ENCODE peak calls at places on chromosomes 5 and 9, in eight cellular contexts. B is tibial artery, W is bronchial epithelial cell, O is A549, Y is body of pancreas, U is WERI-Rb-1, S is uterus, D is astrocyte of the spinal cord. N is an unnamed sample.

GRCh38 chr5:58090704-58091103 is 369.2 kb downstream of the PLK2 start:
- DNase-seq in B (no peak), U (no peak), O (no peak), S (no peak), D (no peak), W (no peak), Y (no peak), N (no peak)

GRCh38 chr9:91180930-91181268 is 180.8 kb downstream of the AUH start:
- DNase-seq in D (no peak), O (no peak), W (no peak), Y (no peak), B (no peak), S (no peak), U (no peak), N (no peak)

GRCh38 chr9:99154356-99154755 is 49.4 kb downstream of the TGFBR1 start:
- DNase-seq in W (no peak), O (no peak), B (no peak), D (no peak), Y (no peak), S (no peak), U (no peak), N (no peak)

GRCh38 chr9:88722753-88723152 is 187.8 kb downstream of the NXNL2 start:
- DNase-seq in S (no peak), W (peak), B (no peak), O (peak), Y (no peak), D (peak), U (no peak), N (no peak)

GRCh38 chr5:95726811-95727763 is 4.0 kb upstream of the RHOBTB3 start:
- DNase-seq in O (no peak), U (no peak), D (no peak), S (no peak), Y (no peak), B (no peak), W (no peak), N (no peak)

GRCh38 chr5:53323943-53324642 is 156.3 kb upstream of the FST start:
- DNase-seq in D (no peak), U (no peak), B (no peak), Y (no peak), W (peak), O (no peak), S (no peak), N (no peak)

GRCh38 chr5:112616812-112617547 is 120.7 kb upstream of the APC start:
- DNase-seq in Y (peak), D (no peak), W (no peak), B (no peak), O (no peak), U (no peak), S (no peak), N (no peak)

GRCh38 chr9:80157561-80157983 is 585.8 kb downstream of the TLE4 start:
- DNase-seq in O (no peak), U (no peak), W (no peak), S (no peak), B (no peak), D (peak), Y (no peak), N (no peak)

GRCh38 chr5:124912653-124913328 is 166.4 kb upstream of the ZNF608 start:
- DNase-seq in U (no peak), O (no peak), Y (no peak), B (no peak), S (no peak), D (no peak), W (no peak), N (no peak)

GRCh38 chr9:130794923-130795495 is 40.0 kb upstream of the ABL1 start:
- DNase-seq in B (no peak), U (no peak), W (no peak), O (no peak), Y (no peak), S (no peak), D (no peak), N (no peak)

GRCh38 chr5:132296412-132297001 is 2.3 kb downstream of the SLC22A4 start:
- DNase-seq in W (no peak), O (no peak), Y (no peak), D (peak), B (no peak), U (no peak), S (no peak), N (no peak)

GRCh38 chr9:72477862-72478564 is 43.4 kb upstream of the TMC1 start:
- DNase-seq in S (no peak), D (peak), W (peak), O (peak), Y (peak), B (no peak), U (no peak), N (peak)

GRCh38 chr9:34989946-34990635 is 546 bp downstream of the DNAJB5 start:
- DNase-seq in S (peak), D (peak), B (peak), U (peak), Y (peak), W (peak), O (no peak), N (no peak)

GRCh38 chr9:77751341-77752091 is 103.4 kb upstream of the GNA14 start:
- DNase-seq in D (peak), O (peak), U (peak), W (peak), S (peak), Y (no peak), B (no peak), N (peak)

GRCh38 chr5:142551242-142552067 is 134.4 kb downstream of the FGF1 start:
- DNase-seq in U (peak), D (no peak), S (no peak), O (no peak), B (peak), W (no peak), Y (no peak), N (no peak)

GRCh38 chr5:16593013-16593412 is 23.8 kb downstream of the RETREG1 start:
- DNase-seq in U (no peak), S (no peak), Y (no peak), O (no peak), D (peak), B (no peak), W (no peak), N (peak)

GRCh38 chr9:114176601-114177295 is 21.4 kb downstream of the COL27A1 start:
- DNase-seq in W (no peak), U (peak), B (no peak), S (no peak), Y (peak), D (no peak), O (no peak), N (no peak)

GRCh38 chr9:34590376-34591090 is 1.0 kb upstream of the CNTFR start:
- DNase-seq in D (no peak), S (peak), Y (peak), B (peak), U (peak), W (no peak), O (no peak), N (no peak)

GRCh38 chr9:120542701-120543490 is 37.1 kb downstream of the CDK5RAP2 start:
- DNase-seq in U (no peak), Y (no peak), O (no peak), B (no peak), S (no peak), W (no peak), D (no peak), N (no peak)

GRCh38 chr9:7844283-7844682 is 44.7 kb upstream of the DMAC1 start:
- DNase-seq in U (peak), S (no peak), B (no peak), O (peak), Y (no peak), D (peak), W (peak), N (peak)

DNA sequence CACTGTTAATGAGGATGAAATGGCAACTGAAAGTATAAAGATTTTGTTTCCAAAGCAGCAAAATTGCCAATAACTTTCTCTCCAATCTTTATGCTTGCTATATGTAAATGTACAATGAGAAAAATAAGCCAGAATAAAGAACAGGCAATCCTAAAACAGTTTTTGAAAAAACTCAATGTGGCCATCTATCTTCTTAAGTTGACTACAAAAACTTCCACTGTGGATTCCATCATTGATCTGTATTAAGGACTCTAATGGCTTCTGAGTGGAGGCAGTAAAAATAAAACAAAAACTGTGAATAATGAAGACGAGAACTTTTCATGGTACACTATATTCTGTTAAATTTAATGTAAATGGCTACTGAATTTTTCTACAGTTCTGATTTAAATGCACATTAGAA is 382.9 kb downstream of the TMEM232 start:
- DNase-seq in D (no peak), B (no peak), S (no peak), O (no peak), U (no peak), Y (no peak), W (no peak), N (no peak)
- TF ChIP-seq CTCF in D (no peak), B (no peak), S (no peak), O (no peak), U (no peak), Y (no peak), W (no peak), N (no peak)

GRCh38 chr5:37836173-37837100 is 3.4 kb downstream of the GDNF start:
- DNase-seq in D (peak), W (no peak), U (no peak), Y (no peak), B (no peak), O (no peak), S (no peak), N (no peak)
- H3K4me3 ChIP-seq in D (peak), W (peak), U (peak), Y (no peak), B (peak), O (peak), S (peak), N (peak)

DNA sequence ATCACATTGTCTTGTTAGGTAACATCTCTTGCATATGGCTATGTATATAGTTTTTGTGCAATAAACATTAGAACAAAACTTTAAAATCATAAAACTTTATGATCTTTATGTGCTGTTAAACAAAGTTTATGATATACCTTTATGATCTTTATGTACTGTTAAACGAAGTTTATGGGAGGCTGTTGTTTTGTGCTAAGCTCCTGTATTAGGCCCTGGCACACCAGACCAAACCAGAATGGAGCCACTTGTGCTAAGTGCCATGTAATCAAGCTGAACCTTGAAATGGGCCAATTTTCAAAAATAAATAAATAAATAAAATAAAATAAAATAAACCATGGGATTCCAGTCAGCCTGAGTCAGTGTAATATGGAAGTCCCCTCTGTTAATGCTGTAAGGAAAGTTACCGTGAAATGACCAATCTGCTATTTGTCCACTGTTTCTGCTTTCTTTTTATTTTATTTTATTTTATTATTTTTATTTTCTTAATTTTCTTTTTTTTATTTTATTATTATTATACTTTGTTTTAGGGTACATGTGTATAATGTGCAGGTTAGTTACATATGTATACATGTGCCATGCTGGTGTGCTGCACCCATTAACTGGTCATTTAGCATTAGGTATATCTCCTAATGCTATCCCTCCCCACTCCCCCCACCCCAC is 431.4 kb downstream of the SPATA31D1 start:
- DNase-seq in W (no peak), B (no peak), S (no peak), D (no peak), O (no peak), U (no peak), Y (no peak), N (no peak)
- TF ChIP-seq CTCF in W (no peak), B (no peak), S (no peak), D (no peak), O (no peak), U (no peak), Y (no peak), N (no peak)

GRCh38 chr9:133536080-133536479 is 1.6 kb downstream of the ADAMTSL2 start:
- DNase-seq in B (no peak), D (no peak), S (no peak), Y (no peak), W (no peak), U (no peak), O (no peak), N (no peak)

GRCh38 chr9:133532937-133533668 is 1.4 kb upstream of the ADAMTSL2 start:
- DNase-seq in Y (peak), U (peak), W (peak), D (peak), O (peak), S (peak), B (peak), N (no peak)

GRCh38 chr9:133535285-133535877 is 877 bp downstream of the ADAMTSL2 start:
- DNase-seq in W (no peak), D (no peak), O (no peak), B (no peak), S (no peak), U (no peak), Y (no peak), N (no peak)

GRCh38 chr9:133533878-133534277 is 626 bp upstream of the ADAMTSL2 start:
- DNase-seq in B (no peak), Y (no peak), O (no peak), U (no peak), S (no peak), W (no peak), D (no peak), N (no peak)

DNA sequence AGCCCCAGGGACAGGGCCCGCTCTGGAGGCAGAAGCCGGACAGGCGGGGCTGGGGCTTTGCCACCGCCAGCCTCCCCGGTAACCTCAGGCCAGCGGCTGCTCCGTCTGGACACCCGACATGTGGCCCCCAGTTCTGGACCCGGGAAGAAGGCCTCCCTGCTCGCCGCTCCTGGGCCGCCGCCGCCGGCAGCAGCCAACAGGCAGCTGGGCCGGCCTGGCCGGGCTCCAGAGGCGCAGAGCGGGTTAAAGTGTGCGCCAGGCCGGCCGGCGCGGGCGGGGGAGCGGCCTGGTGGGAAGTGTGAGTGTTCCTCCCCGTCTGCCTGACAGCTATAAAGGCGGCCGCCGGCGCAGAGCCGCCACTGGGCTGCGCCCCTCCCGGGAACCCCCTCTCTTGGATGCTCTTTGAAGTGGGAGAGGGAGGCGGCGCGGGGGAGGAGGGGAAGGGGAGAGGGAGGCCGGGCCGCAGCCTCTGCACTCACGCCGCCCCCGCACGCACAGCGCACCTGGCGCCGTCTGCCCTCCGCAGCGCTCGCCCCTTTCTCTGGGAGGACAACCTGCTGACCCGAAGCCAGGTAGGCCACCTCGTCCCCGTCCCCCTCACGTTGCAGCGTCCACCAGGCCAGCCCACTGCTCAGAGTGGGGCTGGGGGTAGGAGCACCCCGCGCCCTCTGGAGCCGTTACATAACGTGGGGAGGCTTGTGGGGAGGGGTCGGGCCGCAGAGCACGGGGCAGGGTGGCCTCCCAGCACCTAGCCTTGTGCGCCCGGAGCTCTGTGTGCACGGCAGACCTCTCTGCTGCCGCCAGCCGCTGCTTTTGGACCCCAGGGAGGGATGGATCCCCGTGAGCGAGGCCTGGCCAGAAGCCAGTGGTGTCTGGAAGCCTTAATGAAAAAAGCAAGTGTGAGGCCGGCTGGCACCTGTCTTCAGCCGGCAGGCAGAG is at the start of gene ADAMTSL2:
- DNase-seq in B (no peak), D (peak), W (no peak), O (no peak), S (peak), Y (peak), U (no peak), N (no peak)
- H3K4me3 ChIP-seq in B (peak), D (no peak), W (no peak), O (no peak), S (peak), Y (no peak), U (no peak), N (no peak)

GRCh38 chr9:126014726-126015125 is 267.6 kb downstream of the PBX3 start:
- DNase-seq in W (no peak), D (no peak), Y (no peak), S (no peak), O (no peak), B (no peak), U (no peak), N (no peak)

DNA sequence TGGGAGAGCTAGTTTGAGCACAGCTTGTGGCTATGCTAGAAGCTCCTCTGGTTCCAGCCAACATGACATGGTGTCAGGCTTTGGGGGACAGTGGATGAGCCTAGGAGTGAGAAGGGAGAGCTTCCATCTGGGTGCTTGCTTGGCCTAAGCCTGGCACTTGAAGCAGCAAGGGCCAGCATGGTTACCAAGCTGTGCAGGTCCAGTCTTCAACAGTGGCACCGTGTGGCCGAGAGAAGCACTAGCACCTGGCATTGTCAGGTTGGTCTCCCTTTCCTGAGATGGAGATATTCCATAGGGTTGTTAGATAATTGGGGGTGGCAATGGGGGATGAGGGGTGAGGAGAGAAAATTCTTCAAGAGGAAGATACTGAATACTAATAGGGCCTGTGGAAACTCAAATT is 261.9 kb downstream of the PBX3 start:
- DNase-seq in Y (no peak), W (no peak), S (no peak), B (no peak), U (peak), D (no peak), O (peak), N (no peak)
- TF ChIP-seq CTCF in Y (no peak), W (peak), S (no peak), B (no peak), U (peak), D (peak), O (no peak), N (peak)

GRCh38 chr9:97501972-97502221 is 431 bp downstream of the TMOD1 start:
- DNase-seq in U (no peak), Y (no peak), S (no peak), B (no peak), O (no peak), D (no peak), W (no peak), N (no peak)

GRCh38 chr9:97500263-97500662 is 1.2 kb upstream of the TMOD1 start:
- DNase-seq in S (no peak), B (no peak), U (no peak), W (no peak), D (no peak), Y (no peak), O (no peak), N (no peak)

GRCh38 chr9:97502222-97502983 is 937 bp downstream of the TMOD1 start:
- DNase-seq in U (no peak), S (peak), B (no peak), O (no peak), D (no peak), Y (peak), W (no peak), N (no peak)

GRCh38 chr9:97500765-97501176 is 695 bp upstream of the TMOD1 start:
- DNase-seq in U (no peak), S (no peak), O (no peak), Y (no peak), W (no peak), D (no peak), B (no peak), N (no peak)

GRCh38 chr9:97501177-97501971 is at the start of gene TMOD1:
- DNase-seq in D (peak), U (peak), O (peak), W (no peak), S (peak), B (peak), Y (peak), N (no peak)
- H3K4me3 ChIP-seq in D (peak), U (peak), O (peak), W (peak), S (peak), B (peak), Y (peak), N (peak)

DNA sequence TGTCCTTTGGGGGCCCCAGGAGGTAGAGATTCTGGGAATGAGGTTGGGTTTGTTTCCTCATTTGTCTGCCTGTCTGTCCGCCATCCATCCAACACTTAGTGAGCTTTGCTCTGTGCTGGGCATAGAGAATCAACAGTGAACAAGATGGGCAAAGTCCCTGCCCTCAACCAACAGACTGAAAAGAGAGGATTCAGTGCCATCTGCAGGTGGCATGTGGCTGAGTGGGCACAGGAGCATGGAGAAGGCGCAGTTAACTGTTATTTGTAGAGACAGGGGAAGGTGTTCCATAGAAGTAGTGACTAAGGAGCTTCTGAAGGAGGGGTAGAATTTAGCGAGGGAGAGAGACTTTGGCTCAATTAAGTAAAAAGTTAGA is 23.1 kb downstream of the POLR1E start:
- DNase-seq in Y (no peak), W (no peak), S (no peak), D (no peak), B (no peak), U (no peak), O (no peak), N (no peak)
- TF ChIP-seq CTCF in Y (no peak), W (no peak), S (no peak), D (no peak), B (peak), U (no peak), O (peak), N (peak)

GRCh38 chr9:136057236-136058151 is 37.6 kb downstream of the NACC2 start:
- DNase-seq in U (no peak), S (no peak), O (no peak), B (peak), Y (no peak), W (no peak), D (no peak), N (no peak)
- H3K4me3 ChIP-seq in U (no peak), S (no peak), O (no peak), B (no peak), Y (no peak), W (no peak), D (no peak), N (no peak)

N was measured in epithelial cell of proximal tubule.